ENCODE peak calls at places on chromosomes 11 and 22, in five cellular contexts. N is activated gamma-delta T cell, X is GM23338, L is epithelial cell of proximal tubule, O is NCI-H1436. U is an unnamed sample.

GRCh38 chr22:50247748-50248147 is 2.9 kb upstream of the TUBGCP6 start:
- DNase-seq in N (no peak), X (peak; percentile 87), L (no peak), O (peak; percentile 86), U (no peak)

GRCh38 chr11:48087974-48088681 is 107.8 kb downstream of the PTPRJ start:
- DNase-seq in N (no peak), X (no peak), L (no peak), O (no peak), U (peak; percentile 28)

GRCh38 chr22:40332319-40332781 is 13.9 kb upstream of the ADSL start:
- DNase-seq in N (no peak), X (no peak), L (no peak), O (no peak), U (no peak)

GRCh38 chr22:37943471-37944198 is 9.8 kb downstream of the C22orf23 start:
- DNase-seq in N (no peak), X (no peak), L (no peak), O (no peak), U (no peak)

GRCh38 chr11:6757373-6757967 is 14.3 kb downstream of the OR2AG2 start:
- DNase-seq in N (no peak), X (peak; percentile 81), L (no peak), O (peak; percentile 19), U (peak; percentile 21)

GRCh38 chr22:24875862-24876506 is 70.0 kb downstream of the SGSM1 start:
- DNase-seq in N (no peak), X (peak; percentile 82), L (no peak), O (no peak), U (no peak)

GRCh38 chr11:34323601-34324000 is 34.2 kb downstream of the ABTB2 start:
- DNase-seq in N (no peak), X (no peak), L (no peak), O (no peak), U (no peak)

GRCh38 chr22:24695958-24696511 is 78.5 kb downstream of the PIWIL3 start:
- DNase-seq in N (no peak), X (peak; percentile 71), L (no peak), O (peak; percentile 1), U (no peak)

GRCh38 chr11:123742334-123742733 is 874 bp upstream of the ZNF202 start:
- DNase-seq in N (no peak), X (peak; percentile 64), L (no peak), O (no peak), U (no peak)

GRCh38 chr11:70191495-70192140 is 11.5 kb upstream of the FADD start:
- DNase-seq in N (peak; percentile 18), X (peak; percentile 90), L (no peak), O (no peak), U (peak; percentile 25)

GRCh38 chr11:65096926-65097325 is 912 bp downstream of the VPS51 start:
- DNase-seq in N (no peak), X (no peak), L (no peak), O (no peak), U (no peak)

GRCh38 chr22:20437253-20438065 is at the start of gene SCARF2:
- DNase-seq in N (no peak), X (peak; percentile 86), L (no peak), O (no peak), U (no peak)